ENCODE peak calls at places on chromosomes 16 and 17, in nine cellular contexts. S, Y, U, A, Z, J, D, P and G are unnamed samples.

GRCh38 chr17:50546701-50547034 is 306 bp upstream of the SPATA20 start:
- DNase-seq in S (no peak), Y (no peak), U (no peak), D (no peak), P (no peak), Z (no peak), J (no peak), A (no peak), G (no peak)

GRCh38 chr16:80707686-80708085 is 96.7 kb downstream of the CDYL2 start:
- DNase-seq in Z (no peak), J (no peak), Y (no peak), S (no peak), U (no peak), A (no peak), D (no peak), P (no peak), G (no peak)

GRCh38 chr17:42312285-42313130 is 24.2 kb downstream of the STAT5A start:
- DNase-seq in S (peak), P (peak), U (peak), A (peak), Y (no peak), J (peak), D (peak), Z (peak), G (no peak)

GRCh38 chr17:58932956-58933355 is 173.7 kb downstream of the TRIM37 start:
- DNase-seq in U (no peak), Z (no peak), A (no peak), S (no peak), Y (no peak), J (no peak), P (no peak), D (no peak), G (no peak)

GRCh38 chr17:73069164-73069774 is 23.2 kb downstream of the SLC39A11 start:
- DNase-seq in Y (no peak), D (no peak), Z (peak), P (no peak), U (no peak), A (no peak), S (no peak), J (no peak), G (no peak)

GRCh38 chr17:12918132-12918531 is 99.7 kb downstream of the ELAC2 start:
- DNase-seq in U (no peak), P (no peak), Y (no peak), Z (no peak), J (no peak), A (no peak), D (no peak), S (no peak), G (no peak)

GRCh38 chr16:11256657-11257130 is 690 bp upstream of the SOCS1 start:
- DNase-seq in P (no peak), S (no peak), A (peak), Z (peak), D (peak), U (peak), Y (no peak), J (peak), G (no peak)

GRCh38 chr17:78391843-78392242 is 13.4 kb downstream of the PGS1 start:
- DNase-seq in S (no peak), J (no peak), P (no peak), U (no peak), D (no peak), A (no peak), Y (no peak), Z (peak), G (no peak)

GRCh38 chr16:56657555-56658430 is at the start of gene MT1F:
- DNase-seq in Z (peak), U (peak), A (peak), Y (peak), P (peak), S (no peak), J (peak), D (no peak), G (no peak)

GRCh38 chr17:75249564-75249963 is 11.8 kb downstream of the GGA3 start:
- DNase-seq in P (no peak), Z (no peak), A (no peak), D (no peak), U (no peak), S (no peak), J (no peak), Y (no peak), G (no peak)
- H3K27ac ChIP-seq in P (no peak), Z (no peak), A (peak), D (no peak), U (no peak), S (no peak), J (peak), Y (no peak), G (peak)

GRCh38 chr16:86680137-86680536 is 101.8 kb downstream of the FOXL1 start:
- DNase-seq in P (no peak), A (no peak), S (no peak), Z (peak), J (no peak), Y (no peak), U (no peak), D (no peak), G (no peak)
- H3K27ac ChIP-seq in P (no peak), A (peak), S (no peak), Z (peak), J (peak), Y (no peak), U (no peak), D (no peak), G (no peak)

GRCh38 chr17:77163001-77163400 is 22.2 kb downstream of the SEC14L1 start:
- DNase-seq in J (no peak), P (no peak), Y (no peak), D (peak), Z (no peak), U (no peak), S (no peak), A (no peak), G (no peak)

GRCh38 chr17:77163521-77164280 is 22.9 kb downstream of the SEC14L1 start:
- DNase-seq in A (no peak), D (no peak), S (no peak), Z (no peak), J (no peak), P (no peak), Y (no peak), U (no peak), G (no peak)

GRCh38 chr17:77160032-77160876 is 19.5 kb downstream of the SEC14L1 start:
- DNase-seq in Z (peak), A (no peak), J (no peak), Y (no peak), U (no peak), P (no peak), D (no peak), S (no peak), G (no peak)

GRCh38 chr17:77161953-77162352 is 21.2 kb downstream of the SEC14L1 start:
- DNase-seq in Z (no peak), Y (no peak), U (no peak), D (no peak), A (no peak), P (no peak), J (no peak), S (no peak), G (no peak)

DNA sequence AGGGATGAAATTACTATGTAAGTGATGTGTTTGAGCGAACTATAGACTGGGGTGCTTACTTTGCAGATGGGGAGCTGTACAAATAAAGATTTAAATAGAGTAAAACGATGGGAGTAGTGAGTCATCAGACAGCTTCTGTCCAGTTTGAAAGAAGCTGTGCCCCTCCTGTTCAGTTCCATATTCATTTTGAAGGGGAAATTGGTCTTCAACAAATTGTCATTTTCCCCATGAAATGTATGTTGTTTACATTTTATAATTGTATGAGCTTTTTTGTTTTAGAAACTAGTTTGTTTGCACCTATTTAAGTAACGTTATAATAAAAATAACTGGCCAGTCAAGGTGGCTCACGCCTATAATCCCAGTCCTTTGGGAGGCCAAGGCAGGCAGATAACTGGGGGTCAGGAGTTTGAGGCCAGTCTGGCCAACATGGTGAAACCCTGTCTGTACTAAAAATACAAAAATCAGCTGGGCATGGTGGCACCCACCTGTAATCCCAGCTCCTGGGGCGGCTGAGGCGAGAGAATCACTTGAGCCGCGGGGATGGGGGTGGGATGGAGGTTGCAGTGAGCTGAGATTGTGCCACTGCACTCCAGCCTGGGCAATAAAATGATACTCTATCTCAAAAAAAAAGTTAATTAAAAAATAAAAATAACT is 20.2 kb downstream of the SEC14L1 start:
- DNase-seq in S (no peak), A (no peak), U (no peak), J (no peak), D (no peak), P (no peak), Y (no peak), Z (no peak), G (no peak)
- H3K27ac ChIP-seq in S (no peak), A (peak), U (peak), J (peak), D (peak), P (no peak), Y (no peak), Z (no peak), G (peak)

DNA sequence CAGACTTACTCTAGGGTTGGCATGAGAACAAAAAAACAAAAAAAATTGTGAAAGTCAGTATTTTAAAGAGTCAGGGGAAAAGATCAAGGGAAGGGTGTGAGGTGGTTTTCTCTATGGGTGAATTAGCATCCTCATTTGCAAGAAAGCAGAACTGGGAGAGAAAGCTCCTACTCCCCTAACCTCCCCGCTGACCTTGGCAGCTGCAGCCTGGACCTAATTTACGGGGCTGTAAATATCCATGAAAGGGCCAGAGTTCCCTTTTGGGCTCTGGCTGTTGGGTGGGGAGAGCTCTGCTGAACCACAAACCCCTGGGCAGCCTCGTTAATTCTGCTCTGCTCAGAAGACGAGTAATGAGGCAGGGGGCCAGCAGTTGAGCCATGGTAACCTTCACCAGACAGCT is 10.6 kb downstream of the RHBDL3 start:
- DNase-seq in A (no peak), Z (no peak), U (no peak), P (no peak), J (no peak), S (no peak), D (no peak), Y (no peak), G (no peak)
- H3K27ac ChIP-seq in A (no peak), Z (no peak), U (no peak), P (no peak), J (peak), S (no peak), D (no peak), Y (no peak), G (no peak)

DNA sequence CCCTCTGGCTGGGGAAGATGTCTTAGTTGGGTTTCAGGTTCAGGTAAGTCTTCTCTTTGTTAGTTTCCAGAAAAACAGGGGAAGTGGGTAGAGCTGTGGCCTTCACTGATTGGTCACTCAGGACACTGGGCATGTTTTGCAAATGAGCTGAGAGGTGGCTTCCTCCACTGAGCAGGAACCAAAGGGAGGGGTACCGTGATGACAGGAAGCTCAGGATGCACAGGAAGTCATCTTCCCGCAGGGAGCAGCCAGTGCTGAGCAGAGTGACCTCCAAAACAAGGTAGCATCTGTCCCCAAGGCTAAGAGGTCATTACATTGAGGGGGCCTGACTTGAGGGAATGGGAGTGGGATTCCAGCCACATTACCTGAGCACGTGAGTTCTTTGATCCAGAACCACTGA is 5.6 kb downstream of the NT5C start:
- DNase-seq in A (no peak), Y (no peak), Z (no peak), U (no peak), S (no peak), D (no peak), J (no peak), P (no peak), G (no peak)
- H3K27ac ChIP-seq in A (no peak), Y (peak), Z (no peak), U (no peak), S (no peak), D (no peak), J (no peak), P (no peak), G (no peak)

DNA sequence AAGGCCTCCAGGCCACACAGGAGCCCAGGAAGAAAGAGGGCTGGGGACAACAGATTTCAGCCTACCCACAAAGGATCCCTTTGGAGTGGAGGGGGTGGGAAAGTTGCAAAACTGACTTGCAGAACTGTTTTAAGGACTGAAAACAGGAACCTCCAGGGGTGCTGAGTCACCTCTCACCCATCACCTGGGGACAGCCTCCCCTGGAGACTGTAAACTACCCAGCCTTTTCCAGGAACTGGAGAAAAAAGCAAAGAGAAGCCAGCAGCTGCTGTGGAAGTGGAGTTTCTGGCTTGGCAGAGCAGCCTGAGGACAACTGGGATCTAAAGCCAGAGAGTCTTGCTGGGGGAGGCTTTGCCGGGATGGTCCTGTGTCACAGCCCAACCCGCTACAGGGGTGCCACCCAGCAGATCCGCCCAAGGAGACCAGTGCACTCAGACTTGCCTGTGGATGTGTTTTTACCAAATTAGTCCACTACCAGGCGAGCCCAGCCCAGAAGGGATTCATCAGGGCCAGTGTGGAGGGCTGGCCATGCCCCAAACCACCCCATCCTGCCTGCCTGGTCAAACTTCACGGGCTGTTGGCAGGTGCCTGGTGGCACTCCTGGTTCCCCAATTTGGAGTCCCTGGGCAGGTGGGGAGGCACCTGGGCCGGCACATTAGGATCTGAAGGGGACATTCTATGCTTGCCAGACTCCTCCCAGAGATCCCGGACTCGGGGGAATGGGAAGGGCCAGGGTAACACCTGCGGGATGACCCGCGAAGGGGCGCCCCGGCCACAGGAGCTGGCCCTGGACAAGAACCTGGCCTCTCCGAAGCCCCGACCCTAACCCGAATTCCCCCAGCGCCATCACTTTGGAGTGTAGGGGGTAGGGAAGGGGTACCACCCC is 832 bp downstream of the MSRB1 start:
- DNase-seq in P (no peak), Z (no peak), U (no peak), S (no peak), J (no peak), Y (no peak), A (no peak), D (no peak), G (no peak)
- H3K27ac ChIP-seq in P (peak), Z (peak), U (peak), S (no peak), J (peak), Y (no peak), A (peak), D (no peak), G (no peak)